ENCODE peak calls at places on chromosomes 13 and 19, in five cellular contexts. T is A549, B is lower leg skin, X is H1, D is heart left ventricle. U is an unnamed sample.

GRCh38 chr19:51572908-51573307 is 1.8 kb downstream of the ZNF175 start:
- DNase-seq in T (no peak), B (no peak), D (no peak), X (no peak), U (no peak)

GRCh38 chr13:64234255-64234654 is 2818.6 kb upstream of the PCDH20 start:
- DNase-seq in D (no peak), T (no peak), X (no peak), B (no peak), U (no peak)

GRCh38 chr13:42720116-42720857 is 61.1 kb upstream of the FAM216B start:
- DNase-seq in X (no peak), T (peak), B (no peak), D (no peak), U (no peak)

GRCh38 chr19:34428549-34429285 is 536 bp downstream of the UBA2 start:
- DNase-seq in T (peak), D (peak), B (peak), X (no peak), U (peak)

GRCh38 chr13:110379905-110380341 is 72.8 kb downstream of the COL4A2 start:
- DNase-seq in B (no peak), X (no peak), T (peak), D (no peak), U (no peak)

GRCh38 chr13:83048419-83048818 is 833.9 kb downstream of the SLITRK1 start:
- DNase-seq in X (no peak), B (no peak), T (no peak), D (no peak), U (no peak)

GRCh38 chr13:88649855-88650254 is 978.7 kb downstream of the SLITRK5 start:
- DNase-seq in X (no peak), B (no peak), D (no peak), T (no peak), U (no peak)

GRCh38 chr19:29666634-29667389 is 1.6 kb downstream of the PLEKHF1 start:
- DNase-seq in D (peak), X (no peak), T (no peak), B (peak), U (peak)

GRCh38 chr13:77732287-77732686 is 34.8 kb downstream of the SLAIN1 start:
- DNase-seq in X (no peak), B (no peak), T (no peak), D (no peak), U (no peak)

GRCh38 chr13:111460548-111461444 is 140.4 kb downstream of the TEX29 start:
- DNase-seq in B (peak), X (peak), D (no peak), T (peak), U (peak)

GRCh38 chr13:91017031-91017668 is 330.3 kb upstream of the MIR17HG start:
- DNase-seq in T (peak), B (no peak), D (no peak), X (peak), U (peak)

GRCh38 chr19:1251233-1251502 is 2.8 kb downstream of the MIDN start:
- DNase-seq in X (no peak), B (no peak), D (no peak), T (peak), U (peak)

GRCh38 chr13:43057653-43058317 is 34.4 kb downstream of the DNAJC15 start:
- DNase-seq in X (no peak), D (no peak), B (no peak), T (no peak), U (no peak)

GRCh38 chr13:41244555-41244954 is 18.8 kb downstream of the MTRF1 start:
- DNase-seq in B (no peak), D (no peak), X (no peak), T (no peak), U (no peak)

GRCh38 chr13:44629465-44630183 is 53.5 kb upstream of the TSC22D1 start:
- DNase-seq in B (no peak), X (no peak), D (no peak), T (no peak), U (no peak)

GRCh38 chr19:7614859-7615741 is 14.2 kb downstream of the XAB2 start:
- DNase-seq in X (no peak), B (no peak), D (no peak), T (no peak), U (no peak)

GRCh38 chr13:38944219-38944618 is 46.4 kb downstream of the STOML3 start:
- DNase-seq in B (no peak), X (no peak), D (no peak), T (no peak), U (no peak)
- H3K4me3 ChIP-seq in B (no peak), X (no peak), D (no peak), T (no peak), U (no peak)

DNA sequence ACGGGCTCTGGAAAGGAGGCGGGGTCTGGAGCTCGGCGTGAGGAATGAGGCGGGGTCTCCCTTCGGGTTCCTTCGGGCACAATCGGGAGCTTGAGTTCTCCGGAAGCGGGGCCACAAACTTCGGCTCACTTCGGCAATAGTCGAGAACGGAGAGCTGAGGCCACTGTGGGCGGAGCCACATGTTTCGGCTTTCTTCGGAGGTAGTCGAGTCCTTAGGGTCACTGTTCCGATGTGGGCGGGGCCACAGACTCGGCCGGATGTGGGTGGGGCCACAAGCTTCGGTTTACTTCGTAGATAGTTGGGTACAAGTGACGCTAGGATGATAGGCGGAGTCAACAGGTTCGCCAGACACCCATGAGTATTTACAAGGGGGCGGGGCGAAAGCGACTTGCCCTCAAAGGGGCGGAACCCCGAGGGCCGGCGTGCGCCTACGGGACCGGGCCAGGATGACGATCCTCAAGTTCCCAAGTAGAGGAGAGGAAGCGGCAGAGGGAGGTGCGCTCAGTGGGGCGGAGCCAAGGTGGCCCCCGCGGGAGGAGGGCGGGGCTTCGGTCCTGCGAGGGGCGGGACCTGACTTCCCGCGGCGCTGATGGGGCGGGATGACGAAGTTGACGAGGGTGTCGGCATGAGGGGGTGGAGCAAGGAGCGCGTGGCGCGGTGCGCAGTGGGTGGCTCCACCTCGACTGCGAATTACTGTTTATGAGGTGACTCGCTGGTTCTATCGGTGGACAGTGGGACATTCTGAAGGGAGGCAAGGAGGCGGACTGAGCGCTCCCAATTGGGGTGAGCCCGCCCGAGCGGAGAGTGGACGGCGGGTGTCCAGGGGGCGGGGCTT is 505 bp upstream of the MBOAT7 start:
- DNase-seq in T (peak), X (peak), D (peak), B (peak), U (peak)
- TF ChIP-seq POLR2A in T (peak), X (peak), D (no peak), B (peak), U (no peak)

GRCh38 chr13:50519866-50520265 is 323.6 kb downstream of the DLEU7 start:
- DNase-seq in T (no peak), X (no peak), B (no peak), D (no peak), U (no peak)
- H3K4me3 ChIP-seq in T (no peak), X (no peak), B (no peak), D (no peak), U (no peak)

DNA sequence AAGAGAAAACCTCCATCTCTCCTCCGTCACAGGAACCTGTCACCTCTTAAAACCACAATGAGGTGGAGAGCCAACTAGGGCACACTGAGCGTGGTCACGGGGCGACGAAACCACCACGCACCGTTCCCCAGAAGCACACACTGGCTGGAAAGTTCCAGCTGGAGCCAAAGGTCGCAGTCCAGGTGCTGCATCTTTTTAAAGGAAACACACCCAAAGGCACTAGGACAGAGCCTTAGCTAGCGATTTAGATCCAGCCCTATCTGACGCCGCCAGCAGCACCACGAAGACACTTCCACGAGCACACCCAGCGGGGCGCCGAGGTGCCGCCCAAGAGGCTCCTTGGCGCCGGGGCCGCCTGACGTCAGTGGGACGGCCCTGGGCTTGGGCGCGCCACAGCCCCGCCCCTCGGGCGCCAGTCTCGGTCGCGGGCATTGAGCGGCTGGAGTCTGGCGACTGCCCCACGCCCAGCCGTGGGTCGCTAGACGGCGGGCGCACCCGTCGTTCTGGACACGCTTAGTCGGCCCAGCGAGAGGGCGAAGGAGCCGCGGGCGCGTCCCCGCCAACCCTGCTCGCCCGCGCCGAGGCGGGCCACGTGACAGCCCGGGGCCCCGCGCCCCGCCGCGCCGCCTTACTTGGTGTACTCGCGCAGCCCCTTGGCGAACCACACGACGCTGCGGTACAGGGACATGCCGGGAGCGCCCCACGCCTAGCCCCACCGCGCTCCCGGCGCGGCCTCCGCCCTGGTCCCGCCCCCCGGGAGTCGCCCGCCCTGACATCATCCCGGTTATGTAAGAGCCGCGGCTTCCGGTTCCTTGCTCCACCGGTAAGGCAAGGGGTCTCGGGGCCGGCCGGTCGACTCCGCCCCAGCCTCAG is at the start of gene DHRS12:
- DNase-seq in T (peak), D (peak), B (peak), X (no peak), U (peak)
- TF ChIP-seq POLR2A in T (peak), D (no peak), B (peak), X (peak), U (peak)

DNA sequence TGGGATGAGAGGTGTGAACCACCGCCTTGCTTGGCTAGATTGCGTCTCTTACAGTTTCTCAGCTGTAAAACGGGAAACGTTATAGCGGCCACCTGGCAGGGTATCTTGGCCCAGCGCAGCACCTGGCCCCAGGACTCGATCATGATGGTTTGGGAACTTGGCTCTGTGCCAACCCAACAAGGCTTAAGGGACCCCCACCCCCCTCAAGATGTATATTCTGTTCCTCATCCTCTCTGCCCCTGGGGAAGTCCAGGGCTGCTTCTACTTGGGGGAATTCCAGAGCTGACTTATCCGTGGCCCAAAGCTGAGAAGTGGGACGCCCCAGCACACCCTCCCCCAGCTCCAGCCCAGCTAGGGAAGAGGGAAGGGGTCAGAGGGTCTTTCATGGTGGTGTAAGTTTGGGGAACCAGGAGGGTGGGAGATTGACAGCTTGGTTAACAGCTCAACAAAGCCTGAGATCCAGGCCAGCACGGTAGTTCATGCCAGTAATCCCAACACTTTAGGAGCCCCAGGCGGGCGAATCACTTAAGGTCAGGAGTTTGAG is 695 bp downstream of the ICAM1 start:
- DNase-seq in X (no peak), D (no peak), B (peak), T (no peak), U (no peak)
- H3K4me3 ChIP-seq in X (no peak), D (peak), B (peak), T (no peak), U (peak)

DNA sequence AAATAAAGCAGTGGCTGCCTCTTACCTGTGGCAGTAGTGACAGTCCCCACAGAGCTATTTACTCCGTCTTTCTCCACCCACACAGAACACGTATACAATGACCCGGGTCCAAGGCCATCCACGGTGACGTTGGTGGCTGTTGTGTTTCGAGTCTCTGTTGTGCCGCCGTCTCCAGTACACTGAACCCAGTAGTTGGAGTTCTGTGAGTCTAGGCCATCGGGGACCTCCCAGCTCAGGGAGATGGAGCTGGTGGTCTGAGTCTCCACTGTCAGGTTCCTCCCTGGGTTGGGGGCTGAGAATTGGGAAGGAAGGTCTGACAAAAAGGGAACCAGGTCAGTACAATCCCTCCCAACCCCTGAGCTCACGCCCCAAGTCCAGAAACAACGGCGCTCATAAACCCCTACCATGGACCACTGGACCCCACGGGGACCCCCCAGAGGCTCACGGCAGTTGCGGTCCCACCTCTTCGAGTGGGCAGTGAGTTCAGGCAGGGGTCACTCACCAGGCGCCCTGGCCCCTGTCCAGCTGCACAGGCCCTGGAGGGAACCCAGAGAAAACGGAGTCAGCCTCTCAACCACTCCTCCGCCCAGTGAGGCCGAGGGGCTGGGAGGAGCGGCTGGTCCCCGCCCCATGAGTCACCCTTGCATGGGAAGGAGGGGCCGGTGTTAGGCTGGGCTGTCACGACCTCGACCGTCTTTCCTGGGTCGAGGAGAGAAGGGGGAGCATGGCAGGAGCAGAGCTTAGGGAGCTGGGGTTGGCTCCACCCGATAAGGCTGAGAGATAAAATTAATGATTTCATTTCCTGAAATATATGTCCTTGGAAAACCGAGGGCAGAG is 2.4 kb downstream of the PTPRH start:
- DNase-seq in X (no peak), T (peak), B (peak), D (peak), U (peak)
- TF ChIP-seq POLR2A in X (no peak), T (no peak), B (no peak), D (peak), U (no peak)

GRCh38 chr13:33351324-33351723 is 65.8 kb upstream of the STARD13 start:
- DNase-seq in T (peak), B (no peak), D (no peak), X (no peak), U (no peak)

GRCh38 chr13:33349314-33349995 is 63.9 kb upstream of the STARD13 start:
- DNase-seq in T (no peak), D (no peak), X (no peak), B (peak), U (peak)

GRCh38 chr13:33352023-33352422 is 66.5 kb upstream of the STARD13 start:
- DNase-seq in X (no peak), T (no peak), D (no peak), B (no peak), U (no peak)

GRCh38 chr13:33348366-33348765 is 62.8 kb upstream of the STARD13 start:
- DNase-seq in D (no peak), T (no peak), X (no peak), B (no peak), U (peak)

GRCh38 chr13:33349996-33350826 is 64.7 kb upstream of the STARD13 start:
- DNase-seq in T (no peak), X (no peak), D (peak), B (peak), U (peak)
- H3K4me3 ChIP-seq in T (peak), X (peak), D (peak), B (peak), U (peak)

DNA sequence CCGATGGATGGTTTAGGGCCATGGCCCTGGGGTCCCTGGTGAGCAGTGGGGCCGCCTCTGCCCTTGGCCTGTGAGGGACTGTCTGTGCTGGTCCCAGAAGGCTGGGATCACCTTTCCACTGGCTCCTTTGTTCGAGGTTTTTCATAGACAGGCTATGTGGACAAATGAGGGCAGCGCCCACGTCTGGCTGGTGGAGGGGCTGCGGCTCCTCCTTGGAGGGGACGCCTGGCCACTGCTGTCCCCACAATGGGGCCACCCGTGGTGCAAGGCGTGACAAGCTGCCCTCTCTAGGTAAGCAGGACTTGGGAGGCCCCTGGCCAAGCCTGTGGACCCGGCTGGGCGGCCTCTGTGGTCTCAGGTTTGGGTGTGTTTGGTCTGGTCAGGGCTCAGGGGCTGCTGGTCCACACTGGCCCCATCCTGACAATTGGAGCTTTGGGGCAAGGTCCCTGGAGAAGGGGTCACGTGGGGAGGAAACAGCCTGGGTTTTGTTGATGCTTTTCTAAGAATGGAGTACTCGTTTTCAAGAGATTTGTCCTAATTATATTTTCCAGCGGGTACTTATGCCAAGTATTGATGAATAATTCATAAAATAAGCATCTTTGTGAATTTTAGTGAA is 33.3 kb downstream of the MCF2L start:
- DNase-seq in D (no peak), B (no peak), X (peak), T (no peak), U (peak)
- TF ChIP-seq POLR2A in D (no peak), B (no peak), X (no peak), T (no peak), U (no peak)

GRCh38 chr19:41990028-41990427 is 4.0 kb downstream of the ATP1A3 start:
- DNase-seq in T (no peak), X (no peak), D (no peak), B (no peak), U (no peak)

GRCh38 chr19:41984961-41985360 is 9.1 kb downstream of the ATP1A3 start:
- DNase-seq in B (no peak), X (no peak), T (no peak), D (no peak), U (no peak)

GRCh38 chr19:41988947-41989346 is 5.1 kb downstream of the ATP1A3 start:
- DNase-seq in D (no peak), B (no peak), T (no peak), X (no peak), U (no peak)

GRCh38 chr19:41990615-41991014 is 3.4 kb downstream of the ATP1A3 start:
- DNase-seq in B (no peak), T (no peak), D (no peak), X (no peak), U (no peak)

GRCh38 chr19:41987141-41987860 is 6.7 kb downstream of the ATP1A3 start:
- DNase-seq in T (no peak), D (no peak), X (no peak), B (no peak), U (no peak)
- H3K4me3 ChIP-seq in T (no peak), D (no peak), X (no peak), B (no peak), U (no peak)

U was measured in thyroid gland.